ENCODE peak calls at places on chromosomes 5 and 9, in four cellular contexts. H is HepG2, N is GM12878, Y is K562. A is an unnamed sample.

GRCh38 chr9:112554516-112554915 is 67.9 kb downstream of the KIAA1958 start:
- DNase-seq in H (no peak), N (no peak), Y (no peak), A (no peak)

GRCh38 chr5:35736280-35736679 is 118.6 kb downstream of the SPEF2 start:
- DNase-seq in H (no peak), N (no peak), Y (no peak), A (no peak)

GRCh38 chr9:117546894-117547293 is 132.0 kb upstream of the ASTN2 start:
- DNase-seq in H (no peak), N (no peak), Y (no peak), A (peak)

GRCh38 chr5:96114736-96115466 is 153.2 kb upstream of the ELL2 start:
- DNase-seq in H (no peak), N (no peak), Y (no peak), A (no peak)

GRCh38 chr5:160525471-160526261 is 104.0 kb downstream of the PTTG1 start:
- DNase-seq in H (no peak), N (no peak), Y (no peak), A (no peak)

GRCh38 chr5:1065143-1065750 is 46.6 kb downstream of the SLC12A7 start:
- DNase-seq in H (no peak), N (no peak), Y (no peak), A (no peak)

GRCh38 chr5:99949361-99949760 is 585.8 kb upstream of the FAM174A start:
- DNase-seq in H (no peak), N (no peak), Y (no peak), A (no peak)

GRCh38 chr9:37925786-37926736 is 22.1 kb upstream of the SLC25A51 start:
- DNase-seq in H (no peak), N (no peak), Y (no peak), A (no peak)

GRCh38 chr9:16417101-16417500 is 453.4 kb downstream of the BNC2 start:
- DNase-seq in H (no peak), N (peak), Y (no peak), A (peak)

GRCh38 chr5:88732181-88732633 is 150.8 kb downstream of the MEF2C start:
- DNase-seq in H (no peak), N (peak), Y (no peak), A (no peak)

GRCh38 chr5:102048940-102049339 is 247.1 kb downstream of the SLCO4C1 start:
- DNase-seq in H (no peak), N (no peak), Y (no peak), A (no peak)

GRCh38 chr5:37950436-37950835 is 110.6 kb upstream of the GDNF start:
- DNase-seq in H (no peak), N (no peak), Y (no peak), A (no peak)

GRCh38 chr5:38166832-38167231 is 91.5 kb upstream of the EGFLAM start:
- DNase-seq in H (no peak), N (no peak), Y (no peak), A (no peak)

GRCh38 chr5:100430268-100430900 is 104.8 kb upstream of the FAM174A start:
- DNase-seq in H (peak), N (peak), Y (peak), A (peak)

GRCh38 chr9:136093331-136093986 is 1.6 kb downstream of the NACC2 start:
- DNase-seq in H (no peak), N (no peak), Y (peak), A (peak)

GRCh38 chr5:175207321-175208040 is 236.5 kb downstream of the DRD1 start:
- DNase-seq in H (no peak), N (no peak), Y (no peak), A (no peak)

GRCh38 chr9:95696701-95697100 is 178.8 kb upstream of the ERCC6L2 start:
- DNase-seq in H (peak), N (no peak), Y (no peak), A (no peak)

GRCh38 chr9:93218161-93218560 is 34.2 kb downstream of the WNK2 start:
- DNase-seq in H (no peak), N (no peak), Y (no peak), A (no peak)

DNA sequence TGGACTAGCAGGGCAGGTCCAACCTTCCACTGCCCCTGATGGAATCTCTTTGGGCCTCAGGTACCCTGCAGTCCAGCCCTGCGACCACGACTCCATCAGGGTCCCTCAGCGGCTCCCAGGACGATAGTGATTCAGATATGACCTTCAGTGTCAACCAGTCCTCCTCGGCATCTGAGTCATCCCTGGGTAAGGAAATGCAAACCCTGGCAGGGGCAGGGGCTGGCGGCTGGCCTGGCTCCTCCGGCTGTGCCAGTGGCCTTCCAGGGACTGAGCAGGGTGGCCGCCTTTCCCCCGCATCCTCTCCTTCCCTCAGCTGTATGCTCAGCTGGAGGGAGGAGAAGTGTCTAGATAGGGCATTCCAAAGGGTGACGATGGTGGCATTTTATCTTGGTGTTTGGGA is 45.0 kb downstream of the NEURL1B start:
- DNase-seq in H (no peak), N (no peak), Y (no peak), A (no peak)
- TF ChIP-seq POLR2AphosphoS2 in H (no peak), N (no peak), Y (no peak), A (no peak)

GRCh38 chr9:69317894-69318293 is 7.1 kb upstream of the ENTREP1 start:
- DNase-seq in H (no peak), N (peak), Y (no peak), A (no peak)
- TF ChIP-seq POLR2AphosphoS2 in H (no peak), N (no peak), Y (no peak), A (no peak)

DNA sequence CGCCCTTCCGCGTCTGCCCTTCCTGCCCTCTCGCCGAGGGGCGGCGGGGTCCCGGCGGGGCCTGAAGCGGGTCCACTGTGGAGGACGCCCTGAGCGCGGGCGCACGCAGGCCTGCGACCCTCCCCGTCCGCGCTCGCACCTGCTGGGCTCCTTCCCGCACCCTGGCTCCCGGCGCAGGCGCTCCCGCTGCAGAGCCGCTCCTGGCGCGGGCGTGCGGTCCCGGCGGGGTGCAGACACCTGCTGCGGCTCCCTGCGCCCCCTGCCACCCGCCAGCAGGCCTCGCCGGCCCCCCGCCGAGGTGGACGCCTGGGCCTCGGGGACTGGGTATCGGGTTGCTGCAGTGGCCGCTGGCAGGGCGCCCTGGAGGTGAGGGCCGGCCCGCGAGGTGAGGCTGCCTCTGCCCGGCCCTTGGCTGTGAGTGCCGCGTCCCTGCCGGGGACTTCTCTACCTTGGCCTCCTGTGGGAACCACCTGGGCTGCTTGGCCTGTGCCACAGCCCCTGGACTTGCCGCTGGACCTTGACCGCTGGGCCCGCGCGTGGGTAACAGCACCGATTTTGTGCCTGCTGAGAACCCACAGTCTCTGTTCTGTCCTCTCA is 617 bp downstream of the ARRDC1 start:
- DNase-seq in H (no peak), N (no peak), Y (no peak), A (no peak)
- TF ChIP-seq POLR2AphosphoS2 in H (no peak), N (no peak), Y (no peak), A (no peak)

DNA sequence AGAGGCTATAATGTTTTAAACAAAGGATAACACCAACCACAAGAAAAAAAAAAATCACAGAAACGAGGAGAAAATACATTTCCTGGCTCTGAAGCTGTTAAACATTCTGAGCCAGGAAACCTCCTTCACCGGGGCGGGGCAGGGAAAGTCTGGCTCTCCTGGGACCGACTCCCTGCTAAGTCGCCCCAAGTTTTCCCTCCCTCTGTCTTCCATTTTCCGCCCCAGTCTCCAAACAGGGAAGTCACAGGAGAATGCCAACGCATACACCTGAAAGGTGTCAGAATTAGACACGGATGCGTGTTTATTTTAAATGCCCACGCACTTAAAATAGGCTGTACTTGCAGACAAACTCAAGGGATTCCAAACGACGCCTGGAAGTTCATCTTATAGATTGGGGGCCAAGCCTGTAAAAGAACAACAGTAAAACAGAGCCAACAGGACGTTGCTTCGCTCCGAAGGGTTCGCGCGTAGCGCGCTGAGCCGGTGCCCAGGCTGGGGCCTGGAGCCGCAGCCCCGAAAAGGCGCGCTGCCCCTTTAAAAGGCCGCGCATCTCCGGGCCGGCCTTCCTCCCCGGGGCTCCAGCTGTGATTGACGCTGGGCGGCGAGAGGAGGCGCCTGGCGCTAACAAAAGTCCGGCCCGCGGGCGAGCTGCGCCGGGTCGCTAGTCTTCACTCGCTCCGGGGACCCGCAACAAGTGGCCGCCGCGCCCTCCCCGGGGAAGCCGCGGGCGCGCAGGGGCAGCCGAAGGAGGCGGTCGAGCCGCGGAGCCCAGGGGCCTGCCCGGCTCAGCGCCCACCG is at the start of gene FBXL7:
- DNase-seq in H (peak), N (no peak), Y (no peak), A (peak)
- TF ChIP-seq POLR2AphosphoS2 in H (no peak), N (no peak), Y (no peak), A (no peak)